ENCODE peak calls at places on chromosomes 4 and X, in nine cellular contexts. N, Y, I, B, Z, A, V, S and K are unnamed samples.

GRCh38 chr4:52059372-52059771 is 8.3 kb downstream of the SPATA18 start:
- DNase-seq in N (no peak), Y (peak), I (no peak), B (no peak), Z (no peak), A (no peak), V (no peak), S (no peak), K (no peak)

GRCh38 chr4:85430697-85431096 is 44.3 kb upstream of the ARHGAP24 start:
- DNase-seq in N (no peak), Y (no peak), I (no peak), B (no peak), Z (no peak), A (no peak), V (no peak), S (no peak), K (no peak)

GRCh38 chr4:13920901-13921300 is 293.4 kb upstream of the BOD1L1 start:
- DNase-seq in N (no peak), Y (peak), I (no peak), B (peak), Z (no peak), A (no peak), V (no peak), S (no peak), K (peak)

GRCh38 chr4:153216546-153216945 is 12.3 kb downstream of the TRIM2 start:
- DNase-seq in N (no peak), Y (no peak), I (no peak), B (no peak), Z (no peak), A (no peak), V (no peak), S (no peak), K (no peak)

GRCh38 chr4:151407466-151408379 is 1.3 kb upstream of the FHIP1A start:
- DNase-seq in N (peak), Y (peak), I (peak), B (no peak), Z (no peak), A (no peak), V (no peak), S (no peak), K (peak)

GRCh38 chr4:878796-879729 is 53.1 kb downstream of the GAK start:
- DNase-seq in N (no peak), Y (no peak), I (peak), B (no peak), Z (no peak), A (no peak), V (no peak), S (no peak), K (no peak)

GRCh38 chrX:6095469-6095868 is 133.2 kb downstream of the NLGN4X start:
- DNase-seq in N (no peak), Y (peak), I (no peak), B (no peak), Z (peak), A (no peak), V (no peak), S (no peak), K (peak)

GRCh38 chrX:98795636-98796035 is 1614.4 kb downstream of the PCDH19 start:
- DNase-seq in N (no peak), Y (peak), I (no peak), B (no peak), Z (no peak), A (no peak), V (no peak), S (no peak), K (no peak)

GRCh38 chr4:10783351-10783750 is 98.8 kb upstream of the CLNK start:
- DNase-seq in N (no peak), Y (peak), I (no peak), B (peak), Z (no peak), A (no peak), V (no peak), S (no peak), K (no peak)

GRCh38 chr4:62209757-62210156 is 1009.6 kb downstream of the ADGRL3 start:
- DNase-seq in N (no peak), Y (no peak), I (no peak), B (no peak), Z (no peak), A (no peak), V (no peak), S (no peak), K (no peak)

GRCh38 chr4:55854132-55854531 is 684 bp downstream of the EXOC1 start:
- DNase-seq in N (no peak), Y (no peak), I (no peak), B (no peak), Z (peak), A (no peak), V (no peak), S (no peak), K (peak)

GRCh38 chrX:134368140-134368539 is 91.8 kb upstream of the HPRT1 start:
- DNase-seq in N (no peak), Y (peak), I (no peak), B (no peak), Z (peak), A (no peak), V (no peak), S (no peak), K (peak)

GRCh38 chr4:166308589-166308988 is 435.6 kb downstream of the TLL1 start:
- DNase-seq in N (no peak), Y (peak), I (no peak), B (no peak), Z (no peak), A (no peak), V (no peak), S (no peak), K (no peak)

GRCh38 chrX:22323541-22323940 is 50.8 kb downstream of the CBLL2 start:
- DNase-seq in N (no peak), Y (peak), I (no peak), B (no peak), Z (no peak), A (no peak), V (no peak), S (no peak), K (no peak)

GRCh38 chrX:47815901-47816845 is 20.5 kb upstream of the ZNF81 start:
- DNase-seq in N (no peak), Y (peak), I (no peak), B (no peak), Z (no peak), A (no peak), V (no peak), S (no peak), K (no peak)